ENCODE peak calls at places on chromosomes 6 and 20, in six cellular contexts. L, U, S, P, R and T are unnamed samples.

GRCh38 chr6:41685641-41686380 is 47.5 kb downstream of the MDFI start:
- DNase-seq in L (no peak), R (no peak), S (no peak), U (no peak), P (no peak), T (no peak)

GRCh38 chr6:164690241-164690640 is 619.2 kb downstream of the C6orf118 start:
- DNase-seq in U (no peak), S (no peak), L (no peak), P (no peak), R (no peak), T (no peak)

GRCh38 chr6:29762781-29763214 is 39.6 kb downstream of the HLA-F start:
- DNase-seq in P (no peak), U (no peak), S (no peak), R (no peak), L (no peak), T (no peak)

GRCh38 chr20:46182271-46182670 is 64.2 kb downstream of the CD40 start:
- DNase-seq in U (no peak), S (no peak), R (no peak), L (no peak), P (no peak), T (no peak)

GRCh38 chr20:61852268-61853072 is 213.2 kb downstream of the TAF4 start:
- DNase-seq in S (no peak), P (no peak), L (no peak), U (no peak), R (no peak), T (no peak)

GRCh38 chr6:45650527-45651135 is 272.9 kb upstream of the SUPT3H start:
- DNase-seq in R (peak; percentile 54), S (no peak), P (peak; percentile 8), L (no peak), U (no peak), T (no peak)

GRCh38 chr6:126293891-126294524 is 45.9 kb upstream of the CENPW start:
- DNase-seq in L (no peak), S (no peak), R (no peak), U (no peak), P (no peak), T (no peak)

GRCh38 chr6:107154131-107154906 is 39.0 kb upstream of the BEND3 start:
- DNase-seq in P (no peak), S (no peak), R (peak; percentile 51), U (no peak), L (no peak), T (no peak)

GRCh38 chr6:165626711-165627110 is 36.3 kb downstream of the PDE10A start:
- DNase-seq in L (no peak), S (no peak), P (no peak), U (no peak), R (no peak), T (no peak)

GRCh38 chr20:10777713-10778112 is 103.9 kb upstream of the JAG1 start:
- DNase-seq in R (no peak), S (no peak), P (no peak), U (no peak), L (no peak), T (no peak)

GRCh38 chr6:170190046-170190445 is 100.8 kb downstream of the DLL1 start:
- DNase-seq in S (no peak), L (no peak), R (no peak), P (no peak), U (no peak), T (no peak)

GRCh38 chr6:22888147-22888831 is 318.9 kb downstream of the HDGFL1 start:
- DNase-seq in R (no peak), L (no peak), P (no peak), S (no peak), U (no peak), T (no peak)

GRCh38 chr6:2216794-2217383 is 28.5 kb downstream of the GMDS start:
- DNase-seq in P (no peak), R (no peak), L (no peak), U (no peak), S (no peak), T (no peak)

GRCh38 chr20:62623488-62624324 is 18.6 kb upstream of the SLCO4A1 start:
- DNase-seq in U (peak; percentile 93), R (peak; percentile 99), L (peak; percentile 97), P (peak; percentile 98), S (peak; percentile 71), T (peak; percentile 100)

GRCh38 chr6:53369876-53370515 is 21.2 kb upstream of the ELOVL5 start:
- DNase-seq in U (no peak), L (no peak), P (no peak), R (no peak), S (no peak), T (no peak)

GRCh38 chr20:14896569-14896968 is 559.2 kb upstream of the FLRT3 start:
- DNase-seq in S (no peak), L (no peak), P (no peak), U (no peak), R (no peak), T (no peak)

GRCh38 chr6:147506704-147507114 is 1.8 kb upstream of the SAMD5 start:
- DNase-seq in L (peak; percentile 38), P (peak; percentile 58), S (no peak), R (peak; percentile 70), U (peak; percentile 65), T (peak; percentile 83)

GRCh38 chr6:130928993-130929678 is 101.9 kb downstream of the SMLR1 start:
- DNase-seq in R (no peak), S (no peak), L (no peak), U (no peak), P (no peak), T (no peak)

GRCh38 chr6:3258201-3258600 is 546 bp upstream of the PSMG4 start:
- DNase-seq in R (no peak), U (no peak), S (no peak), P (no peak), L (no peak), T (no peak)

GRCh38 chr6:3258720-3259490 is at the start of gene PSMG4:
- DNase-seq in U (peak; percentile 93), P (peak; percentile 73), S (peak; percentile 48), L (peak; percentile 89), R (peak; percentile 93), T (peak; percentile 90)

GRCh38 chr6:3260772-3261517 is 2.2 kb downstream of the PSMG4 start:
- DNase-seq in R (peak; percentile 88), L (no peak), S (no peak), P (no peak), U (no peak), T (no peak)

GRCh38 chr6:3260296-3260695 is 1.5 kb downstream of the PSMG4 start:
- DNase-seq in R (peak; percentile 35), S (no peak), P (no peak), L (no peak), U (no peak), T (no peak)

DNA sequence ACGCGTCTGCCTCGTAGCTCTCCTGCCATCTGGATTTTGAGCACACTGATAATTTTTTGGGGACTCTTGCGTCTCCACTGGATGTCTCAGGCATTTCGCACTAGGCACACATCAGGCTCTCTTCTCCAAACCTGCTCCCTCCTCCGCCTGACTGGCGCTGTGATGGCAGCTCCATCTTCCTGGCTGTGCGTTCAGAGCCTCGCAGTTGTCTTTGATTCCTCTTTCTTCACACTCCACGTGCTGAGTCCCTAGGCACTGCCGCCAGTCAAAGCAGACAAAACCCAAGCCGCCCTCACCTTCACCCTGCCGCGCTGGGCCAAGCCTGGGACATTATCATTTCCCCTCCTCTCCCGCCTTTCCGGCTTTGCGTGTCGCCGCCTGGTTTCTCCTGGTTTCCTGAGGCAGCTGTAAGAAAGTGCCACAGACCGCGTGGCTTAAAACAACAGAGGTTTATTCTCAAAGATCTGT is 778 bp downstream of the PSMG4 start:
- DNase-seq in R (peak; percentile 34), P (peak; percentile 25), S (no peak), L (no peak), U (no peak), T (no peak)
- TF ChIP-seq POLR2A in R (no peak), P (no peak), S (no peak), L (no peak), U (no peak), T (no peak)

GRCh38 chr6:138206862-138207261 is 11.4 kb downstream of the PBOV1 start:
- DNase-seq in R (no peak), S (no peak), U (no peak), L (no peak), P (no peak), T (no peak)
- TF ChIP-seq POLR2A in R (no peak), S (no peak), U (no peak), L (no peak), P (no peak), T (no peak)

GRCh38 chr6:89412071-89413005 is at the start of gene RRAGD:
- DNase-seq in R (peak; percentile 81), P (peak; percentile 50), U (peak; percentile 77), S (no peak), L (peak; percentile 56), T (peak; percentile 64)
- TF ChIP-seq POLR2A in R (no peak), P (no peak), U (peak; percentile 67), S (peak; percentile 66), L (peak; percentile 47), T (no peak)

DNA sequence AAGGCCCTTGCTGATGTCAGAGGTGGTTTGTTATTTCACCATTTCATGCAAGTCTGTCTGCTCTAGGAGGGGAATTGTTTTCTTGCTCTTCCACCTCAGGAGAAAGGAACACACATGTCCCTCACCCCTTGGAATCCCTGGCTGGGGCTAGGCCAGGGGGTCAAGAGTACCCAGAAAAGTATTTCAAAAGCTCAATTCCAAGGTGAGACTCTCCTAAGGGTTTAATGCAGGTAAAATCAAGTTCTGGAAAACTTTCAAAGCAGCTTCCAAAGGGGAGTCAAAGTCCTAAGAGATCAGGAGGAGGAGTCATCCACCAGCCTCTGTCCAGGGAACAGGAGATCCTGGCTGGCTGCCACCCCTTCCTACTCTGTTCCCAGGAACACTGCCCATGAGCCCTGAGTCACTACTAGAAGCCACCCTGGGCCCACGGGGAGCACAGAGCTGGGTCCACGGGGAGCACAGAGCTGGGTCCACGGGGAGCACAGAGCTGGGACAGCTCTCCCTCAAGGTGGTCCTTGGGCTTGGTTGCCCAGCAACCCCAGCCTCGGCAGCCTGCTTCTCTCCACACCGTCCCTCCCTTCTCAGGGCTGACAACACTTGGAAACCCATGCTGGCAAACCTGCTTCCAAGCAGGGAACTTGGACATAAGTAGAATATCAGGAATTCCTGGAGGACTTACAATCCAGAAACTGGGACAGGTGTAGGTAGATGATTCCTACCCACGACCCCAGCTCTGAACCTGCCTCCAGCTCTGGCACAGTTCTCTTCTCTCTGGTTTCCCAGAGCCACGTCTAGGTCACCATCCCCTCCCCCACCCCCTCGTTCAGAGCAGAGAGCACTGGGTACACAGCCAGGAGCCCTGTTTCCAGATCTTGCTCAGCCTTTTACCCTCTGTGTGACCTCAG is 35.3 kb upstream of the CDKN1A start:
- DNase-seq in R (peak; percentile 84), P (peak; percentile 44), U (peak; percentile 82), S (no peak), L (peak; percentile 71), T (peak; percentile 43)
- TF ChIP-seq POLR2A in R (no peak), P (no peak), U (no peak), S (no peak), L (no peak), T (peak; percentile 33)

DNA sequence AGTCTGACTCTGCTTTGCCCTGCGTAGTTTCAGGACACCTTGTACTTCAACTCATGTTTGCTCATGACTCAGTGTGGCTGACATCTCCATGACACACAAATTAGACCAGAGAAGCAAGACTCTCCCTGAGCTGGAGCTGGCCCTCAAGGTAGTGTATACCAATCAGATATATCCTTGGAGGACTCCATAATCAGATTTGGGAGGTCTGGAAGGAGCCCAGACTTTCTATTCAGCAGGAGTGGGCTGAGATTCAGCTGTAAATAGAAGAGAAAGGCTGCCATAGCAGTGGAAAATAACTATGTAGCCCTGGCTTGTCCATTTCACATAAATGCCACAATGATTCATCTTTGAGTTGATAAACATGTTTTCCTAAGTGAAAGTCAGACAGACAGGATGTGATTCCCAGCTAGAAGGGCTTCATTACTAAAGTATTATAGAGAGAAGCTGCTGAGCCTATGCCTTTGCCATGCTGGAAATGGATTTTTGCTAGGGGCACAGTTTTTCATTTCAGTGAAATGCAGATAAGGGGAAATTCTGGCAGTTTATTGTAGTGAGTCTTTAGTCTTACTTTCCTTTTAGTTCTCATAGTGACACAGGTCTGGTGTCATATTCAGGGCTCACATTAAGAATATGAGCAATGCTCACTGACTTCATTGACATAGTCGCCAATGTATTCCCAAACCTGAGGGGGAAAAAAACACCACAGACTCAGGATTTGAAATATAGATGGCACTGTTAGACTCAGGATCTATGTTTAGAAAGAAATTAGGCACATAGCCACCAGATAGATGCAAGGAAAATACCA is 95.3 kb downstream of the CLVS2 start:
- DNase-seq in P (peak; percentile 3), L (no peak), U (peak; percentile 78), S (no peak), R (no peak), T (no peak)
- TF ChIP-seq POLR2A in P (no peak), L (no peak), U (no peak), S (no peak), R (no peak), T (no peak)